ENCODE peak calls at places on chromosomes 4 and X, in seven cellular contexts. Y, Q, T, U, J, K and E are unnamed samples.
A peak's percentile ranks its signal among the peaks of the same experiment; 100 is the strongest.

GRCh38 chr4:145939856-145940255 is 1.2 kb upstream of the ZNF827 start:
- DNase-seq in K (no peak), Q (no peak), J (no peak), T (no peak), U (peak; percentile 42), Y (no peak), E (no peak)

GRCh38 chr4:110793890-110794588 is 171.2 kb upstream of the PITX2 start:
- DNase-seq in T (peak; percentile 14), Q (no peak), Y (no peak), U (no peak), J (no peak), K (no peak), E (no peak)

GRCh38 chrX:9940397-9940796 is 26.8 kb upstream of the CLDN34 start:
- DNase-seq in K (peak; percentile 59), Y (peak; percentile 13), U (peak; percentile 34), Q (no peak), J (peak; percentile 71), T (no peak), E (no peak)

GRCh38 chr4:55830741-55831140 is 11.2 kb downstream of the EXOC1L start:
- DNase-seq in Y (no peak), K (no peak), J (no peak), U (no peak), Q (no peak), T (no peak), E (no peak)

GRCh38 chr4:103478729-103479128 is 241.1 kb downstream of the TACR3 start:
- DNase-seq in Y (no peak), U (peak; percentile 45), Q (no peak), K (no peak), T (no peak), J (no peak), E (no peak)

GRCh38 chr4:145734576-145735329 is 54.8 kb downstream of the C4orf51 start:
- DNase-seq in K (peak; percentile 91), U (peak; percentile 97), Q (peak; percentile 69), Y (peak; percentile 96), J (peak; percentile 92), T (no peak), E (no peak)

GRCh38 chrX:18961686-18962085 is 22.2 kb downstream of the PHKA2 start:
- DNase-seq in J (no peak), T (no peak), Y (no peak), Q (no peak), K (no peak), U (peak; percentile 58), E (no peak)

GRCh38 chr4:136395212-136395722 is 1137.0 kb downstream of the PCDH18 start:
- DNase-seq in J (no peak), T (no peak), U (no peak), Y (no peak), K (no peak), Q (no peak), E (no peak)

GRCh38 chr4:65737672-65738071 is 67.4 kb upstream of the EPHA5 start:
- DNase-seq in U (no peak), Y (no peak), J (no peak), Q (no peak), K (no peak), T (no peak), E (no peak)

DNA sequence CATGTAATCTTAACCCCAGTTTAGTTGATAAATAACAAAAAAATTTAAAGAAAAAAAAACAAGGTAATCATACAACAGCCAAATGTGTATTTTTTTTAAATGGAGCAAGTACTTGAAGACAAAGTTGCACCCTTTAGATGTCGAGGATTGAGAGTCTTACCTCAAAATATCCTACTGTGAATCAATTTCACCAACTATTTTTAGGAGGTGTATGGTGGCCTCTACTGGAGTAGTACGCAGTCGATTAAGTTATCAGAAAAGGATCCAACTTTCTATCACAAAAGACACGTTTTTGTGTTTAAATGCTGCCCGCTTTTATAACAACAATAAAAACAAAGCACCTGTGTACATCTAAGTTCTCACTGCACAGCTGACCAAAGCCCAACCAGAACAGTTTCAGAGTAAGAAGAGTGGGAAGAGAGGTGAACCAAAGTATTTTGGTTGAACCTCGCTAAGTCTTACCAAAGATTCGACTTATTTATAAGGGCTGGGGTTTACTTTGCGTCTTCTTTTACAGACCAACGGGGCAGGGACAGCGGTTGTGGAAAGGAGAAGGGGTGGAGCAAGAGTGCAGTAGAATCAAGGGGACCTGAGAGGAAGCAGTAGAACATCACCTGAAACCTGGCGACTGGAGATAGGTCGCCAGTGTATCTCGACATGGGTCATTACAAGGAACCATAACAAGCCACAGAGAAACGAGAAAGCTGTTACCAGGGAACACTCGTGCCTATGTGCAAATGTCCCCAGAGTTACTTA is 1.2 kb downstream of the RPS6KA6 start:
- DNase-seq in T (no peak), K (no peak), U (peak; percentile 31), Q (peak; percentile 10), Y (no peak), J (no peak), E (no peak)
- TF ChIP-seq CTCF in T (no peak), K (no peak), U (peak; percentile 21), Q (no peak), Y (no peak), J (peak; percentile 4), E (no peak)

GRCh38 chr4:148522995-148523394 is 80.8 kb upstream of the NR3C2 start:
- DNase-seq in J (no peak), Y (no peak), K (no peak), Q (no peak), T (no peak), U (no peak), E (no peak)
- TF ChIP-seq CTCF in J (no peak), Y (no peak), K (no peak), Q (no peak), T (no peak), U (no peak), E (no peak)

GRCh38 chr4:121462660-121463261 is 81.9 kb upstream of the QRFPR start:
- DNase-seq in K (peak; percentile 50), U (peak; percentile 76), Q (peak; percentile 54), J (peak; percentile 66), T (no peak), Y (peak; percentile 8), E (no peak)

GRCh38 chr4:121459056-121459455 is 78.2 kb upstream of the QRFPR start:
- DNase-seq in J (no peak), Y (no peak), U (no peak), T (no peak), K (no peak), Q (no peak), E (no peak)

GRCh38 chr4:121455285-121455684 is 74.5 kb upstream of the QRFPR start:
- DNase-seq in Y (no peak), K (no peak), Q (no peak), U (no peak), J (no peak), T (no peak), E (no peak)

GRCh38 chr4:121454251-121454979 is 73.6 kb upstream of the QRFPR start:
- DNase-seq in Q (no peak), K (no peak), Y (no peak), U (no peak), T (no peak), J (no peak), E (no peak)

DNA sequence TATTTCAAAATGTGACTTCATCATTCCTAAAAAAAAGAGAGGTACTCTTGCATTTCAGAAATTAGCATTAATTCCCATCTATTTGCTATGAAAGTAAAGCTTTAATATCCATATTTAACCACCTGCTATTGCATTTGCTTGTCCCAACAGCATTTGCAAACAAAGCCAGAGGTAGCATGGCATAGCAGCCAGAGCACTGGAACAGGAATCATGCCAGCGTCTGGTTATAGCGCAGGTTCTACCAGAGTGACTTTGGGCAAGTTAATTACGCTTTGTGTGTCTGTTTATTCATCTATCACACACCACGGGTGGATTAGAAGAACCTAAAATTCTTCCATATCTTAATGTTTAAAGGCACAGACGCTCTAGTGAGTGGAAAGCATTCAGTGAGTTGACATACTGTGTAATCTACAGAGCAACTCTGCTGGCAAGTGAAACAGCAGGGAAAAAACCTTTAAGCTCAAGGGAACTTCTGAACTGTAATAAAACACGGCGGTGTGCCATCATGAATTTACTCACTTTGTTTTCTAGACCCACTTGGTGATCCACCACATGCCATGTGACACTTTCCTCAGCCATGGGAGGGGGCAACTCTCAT is 76.6 kb upstream of the QRFPR start:
- DNase-seq in K (no peak), Q (peak; percentile 29), J (no peak), T (no peak), U (no peak), Y (no peak), E (no peak)
- TF ChIP-seq CTCF in K (no peak), Q (no peak), J (no peak), T (no peak), U (no peak), Y (no peak), E (no peak)

GRCh38 chr4:76749361-76749760 is 148.6 kb downstream of the SOWAHB start:
- DNase-seq in Y (no peak), Q (no peak), U (no peak), T (no peak), K (no peak), J (no peak), E (no peak)

GRCh38 chr4:76751612-76752343 is 146.2 kb downstream of the SOWAHB start:
- DNase-seq in K (no peak), Q (no peak), T (no peak), J (no peak), U (no peak), Y (no peak), E (no peak)

GRCh38 chr4:76747613-76748012 is 150.3 kb downstream of the SOWAHB start:
- DNase-seq in K (no peak), T (no peak), U (peak; percentile 40), Q (no peak), Y (peak; percentile 67), J (no peak), E (no peak)

GRCh38 chr4:76750716-76751115 is 147.2 kb downstream of the SOWAHB start:
- DNase-seq in T (no peak), Y (no peak), U (no peak), Q (no peak), J (no peak), K (no peak), E (no peak)

DNA sequence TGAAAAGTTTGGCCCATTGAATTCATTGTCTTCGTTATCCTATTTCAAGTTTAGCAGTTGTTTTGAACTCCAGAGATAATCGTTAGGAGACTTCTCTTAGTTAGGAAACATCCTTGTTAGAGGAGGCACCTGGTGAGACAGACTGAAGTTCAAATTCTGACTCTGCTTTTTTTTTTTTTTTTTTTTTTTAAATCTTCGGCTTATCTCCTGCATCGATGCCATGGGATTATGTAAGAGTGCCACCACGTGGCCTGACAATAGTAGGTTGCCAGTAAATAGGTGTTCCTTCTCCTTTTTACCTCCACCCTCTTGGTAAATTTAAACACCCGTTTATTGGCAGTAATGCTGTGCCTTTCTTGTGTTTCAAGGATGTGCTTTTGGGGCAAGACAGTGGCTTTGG is 149.3 kb downstream of the SOWAHB start:
- DNase-seq in Y (no peak), J (no peak), Q (peak; percentile 55), U (peak; percentile 59), K (no peak), T (no peak), E (no peak)
- TF ChIP-seq CTCF in Y (no peak), J (peak; percentile 41), Q (peak; percentile 36), U (peak; percentile 34), K (peak; percentile 20), T (no peak), E (peak; percentile 44)

GRCh38 chr4:73156394-73156793 is 86.9 kb upstream of the COX18 start:
- DNase-seq in T (no peak), Y (no peak), K (no peak), Q (no peak), U (no peak), J (no peak), E (no peak)

DNA sequence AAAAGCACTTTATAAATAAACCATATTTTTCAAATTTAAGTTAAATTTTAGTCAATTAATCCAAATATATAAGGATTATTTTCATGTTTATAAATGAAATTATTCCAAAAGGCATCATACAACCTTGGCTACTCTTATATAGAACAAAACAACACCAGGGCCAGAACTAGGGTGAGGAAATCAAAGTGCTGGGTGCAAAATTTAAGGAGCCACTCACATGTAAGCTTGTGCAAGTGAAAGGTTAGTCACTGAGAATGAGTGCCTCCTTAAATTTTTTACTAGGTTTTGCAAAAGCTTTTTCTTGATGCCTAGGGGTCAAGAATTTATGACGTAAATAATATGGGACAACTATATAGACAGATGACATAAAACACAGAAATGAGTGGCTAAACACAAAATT is 83.4 kb upstream of the COX18 start:
- DNase-seq in T (no peak), J (no peak), U (peak; percentile 9), K (no peak), Q (no peak), Y (no peak), E (no peak)
- TF ChIP-seq CTCF in T (no peak), J (no peak), U (no peak), K (no peak), Q (no peak), Y (no peak), E (no peak)